ENCODE peak calls at places on chromosomes 12 and 14, in seven cellular contexts. One of them, this sample, is unnamed.
A peak's percentile ranks its signal among the peaks of the same experiment; 100 is the strongest.

GRCh38 chr12:52075409-52075724 is 4.1 kb upstream of the SMIM41 start:
- DNase-seq in aorta: no peak
- DNase-seq in A673: no peak
- DNase-seq in left ventricle myocardium inferior: no peak
- DNase-seq in NCI-H187: no peak
- DNase-seq in T-helper 1 cell: no peak
- DNase-seq in cardiac septum: no peak
- DNase-seq in this sample: no peak

GRCh38 chr14:53792909-53793308 is 163.7 kb downstream of the BMP4 start:
- DNase-seq in aorta: no peak
- DNase-seq in T-helper 1 cell: no peak
- DNase-seq in NCI-H187: no peak
- DNase-seq in A673: no peak
- DNase-seq in left ventricle myocardium inferior: no peak
- DNase-seq in cardiac septum: no peak
- DNase-seq in this sample: no peak

GRCh38 chr12:100794441-100795192 is at the start of gene ANO4:
- DNase-seq in A673: peak; percentile 65
- DNase-seq in left ventricle myocardium inferior: no peak
- DNase-seq in NCI-H187: peak; percentile 61
- DNase-seq in aorta: no peak
- DNase-seq in T-helper 1 cell: no peak
- DNase-seq in cardiac septum: no peak
- DNase-seq in this sample: no peak

GRCh38 chr14:77243853-77244252 is 27.2 kb downstream of the NGB start:
- DNase-seq in cardiac septum: no peak
- DNase-seq in left ventricle myocardium inferior: no peak
- DNase-seq in T-helper 1 cell: no peak
- DNase-seq in aorta: no peak
- DNase-seq in A673: no peak
- DNase-seq in NCI-H187: no peak
- DNase-seq in this sample: no peak

GRCh38 chr12:571795-572531 is 91.3 kb downstream of the NINJ2 start:
- DNase-seq in cardiac septum: peak; percentile 83
- DNase-seq in NCI-H187: no peak
- DNase-seq in aorta: peak; percentile 55
- DNase-seq in left ventricle myocardium inferior: peak; percentile 76
- DNase-seq in T-helper 1 cell: no peak
- DNase-seq in A673: no peak
- DNase-seq in this sample: no peak

GRCh38 chr14:49879683-49880204 is 13.1 kb upstream of the ARF6 start:
- DNase-seq in T-helper 1 cell: peak; percentile 26
- DNase-seq in NCI-H187: peak; percentile 33
- DNase-seq in cardiac septum: no peak
- DNase-seq in A673: peak; percentile 79
- DNase-seq in left ventricle myocardium inferior: no peak
- DNase-seq in aorta: peak; percentile 66
- DNase-seq in this sample: no peak

GRCh38 chr12:132812631-132813305 is 15.9 kb downstream of the GOLGA3 start:
- DNase-seq in NCI-H187: no peak
- DNase-seq in T-helper 1 cell: no peak
- DNase-seq in aorta: no peak
- DNase-seq in left ventricle myocardium inferior: no peak
- DNase-seq in cardiac septum: no peak
- DNase-seq in A673: no peak
- DNase-seq in this sample: no peak

GRCh38 chr14:49619730-49620129 is 696 bp downstream of the RPL36AL start:
- DNase-seq in NCI-H187: no peak
- DNase-seq in A673: no peak
- DNase-seq in left ventricle myocardium inferior: no peak
- DNase-seq in T-helper 1 cell: no peak
- DNase-seq in cardiac septum: no peak
- DNase-seq in aorta: no peak
- DNase-seq in this sample: no peak

GRCh38 chr12:11545438-11546330 is 103.8 kb upstream of the ETV6 start:
- DNase-seq in left ventricle myocardium inferior: no peak
- DNase-seq in A673: peak; percentile 72
- DNase-seq in NCI-H187: no peak
- DNase-seq in cardiac septum: no peak
- DNase-seq in aorta: no peak
- DNase-seq in T-helper 1 cell: peak; percentile 19
- DNase-seq in this sample: no peak

GRCh38 chr12:98574110-98574509 is 19.4 kb upstream of the SLC25A3 start:
- DNase-seq in T-helper 1 cell: no peak
- DNase-seq in aorta: no peak
- DNase-seq in NCI-H187: no peak
- DNase-seq in A673: no peak
- DNase-seq in cardiac septum: no peak
- DNase-seq in left ventricle myocardium inferior: no peak
- DNase-seq in this sample: no peak

GRCh38 chr12:57069522-57069921 is 9.1 kb downstream of the NEMP1 start:
- DNase-seq in NCI-H187: peak; percentile 31
- DNase-seq in A673: peak; percentile 86
- DNase-seq in T-helper 1 cell: peak; percentile 29
- DNase-seq in aorta: peak; percentile 76
- DNase-seq in cardiac septum: no peak
- DNase-seq in left ventricle myocardium inferior: no peak
- DNase-seq in this sample: no peak

GRCh38 chr12:5246196-5246595 is 185.7 kb upstream of the NTF3 start:
- DNase-seq in A673: no peak
- DNase-seq in NCI-H187: no peak
- DNase-seq in T-helper 1 cell: no peak
- DNase-seq in cardiac septum: no peak
- DNase-seq in left ventricle myocardium inferior: no peak
- DNase-seq in aorta: no peak
- DNase-seq in this sample: no peak

GRCh38 chr12:104737682-104738370 is 220.3 kb downstream of the SLC41A2 start:
- DNase-seq in left ventricle myocardium inferior: no peak
- DNase-seq in NCI-H187: peak; percentile 24
- DNase-seq in A673: peak; percentile 10
- DNase-seq in T-helper 1 cell: no peak
- DNase-seq in aorta: no peak
- DNase-seq in cardiac septum: no peak
- DNase-seq in this sample: no peak

GRCh38 chr14:23089498-23090253 is 5.3 kb downstream of the ACIN1 start:
- DNase-seq in A673: no peak
- DNase-seq in NCI-H187: no peak
- DNase-seq in aorta: no peak
- DNase-seq in T-helper 1 cell: no peak
- DNase-seq in cardiac septum: no peak
- DNase-seq in left ventricle myocardium inferior: no peak
- DNase-seq in this sample: no peak

GRCh38 chr14:81890020-81890419 is 356.4 kb upstream of the SEL1L start:
- DNase-seq in NCI-H187: no peak
- DNase-seq in cardiac septum: no peak
- DNase-seq in T-helper 1 cell: no peak
- DNase-seq in aorta: no peak
- DNase-seq in A673: no peak
- DNase-seq in left ventricle myocardium inferior: no peak
- DNase-seq in this sample: no peak

GRCh38 chr14:103021817-103022668 is 35.3 kb downstream of the CDC42BPB start:
- DNase-seq in NCI-H187: no peak
- DNase-seq in A673: no peak
- DNase-seq in aorta: no peak
- DNase-seq in cardiac septum: no peak
- DNase-seq in T-helper 1 cell: no peak
- DNase-seq in left ventricle myocardium inferior: no peak
- DNase-seq in this sample: no peak

GRCh38 chr14:23727566-23728335 is 91.6 kb downstream of the DHRS2 start:
- DNase-seq in aorta: no peak
- DNase-seq in cardiac septum: no peak
- DNase-seq in left ventricle myocardium inferior: no peak
- DNase-seq in A673: peak; percentile 74
- DNase-seq in T-helper 1 cell: no peak
- DNase-seq in NCI-H187: no peak
- DNase-seq in this sample: no peak

GRCh38 chr14:105299654-105300541 is 903 bp downstream of the BRF1 start:
- DNase-seq in aorta: peak; percentile 63
- DNase-seq in cardiac septum: no peak
- DNase-seq in A673: peak; percentile 26
- DNase-seq in left ventricle myocardium inferior: no peak
- DNase-seq in T-helper 1 cell: no peak
- DNase-seq in NCI-H187: no peak
- DNase-seq in this sample: no peak

GRCh38 chr12:91854725-91855124 is 290.9 kb downstream of the BTG1 start:
- DNase-seq in cardiac septum: no peak
- DNase-seq in T-helper 1 cell: no peak
- DNase-seq in NCI-H187: no peak
- DNase-seq in aorta: no peak
- DNase-seq in A673: no peak
- DNase-seq in left ventricle myocardium inferior: no peak
- DNase-seq in this sample: no peak

GRCh38 chr14:95519699-95520098 is 3.2 kb upstream of the SYNE3 start:
- DNase-seq in T-helper 1 cell: peak; percentile 42
- DNase-seq in left ventricle myocardium inferior: peak; percentile 78
- DNase-seq in aorta: peak; percentile 90
- DNase-seq in A673: peak; percentile 88
- DNase-seq in NCI-H187: no peak
- DNase-seq in cardiac septum: peak; percentile 90
- DNase-seq in this sample: peak; percentile 83

GRCh38 chr14:33642641-33643342 is 308.1 kb downstream of the EGLN3 start:
- DNase-seq in cardiac septum: no peak
- DNase-seq in left ventricle myocardium inferior: no peak
- DNase-seq in NCI-H187: no peak
- DNase-seq in T-helper 1 cell: no peak
- DNase-seq in aorta: no peak
- DNase-seq in A673: no peak
- DNase-seq in this sample: no peak

GRCh38 chr12:78060186-78060585 is 229.5 kb downstream of the NAV3 start:
- DNase-seq in NCI-H187: no peak
- DNase-seq in A673: no peak
- DNase-seq in left ventricle myocardium inferior: no peak
- DNase-seq in cardiac septum: no peak
- DNase-seq in aorta: no peak
- DNase-seq in T-helper 1 cell: no peak
- DNase-seq in this sample: no peak

GRCh38 chr12:105485926-105486325 is 155.4 kb downstream of the C12orf75 start:
- DNase-seq in T-helper 1 cell: no peak
- DNase-seq in A673: no peak
- DNase-seq in aorta: no peak
- DNase-seq in NCI-H187: no peak
- DNase-seq in left ventricle myocardium inferior: no peak
- DNase-seq in cardiac septum: no peak
- DNase-seq in this sample: no peak

GRCh38 chr12:14417717-14418116 is 52.2 kb downstream of the ATF7IP start:
- DNase-seq in aorta: peak; percentile 74
- DNase-seq in T-helper 1 cell: peak; percentile 60
- DNase-seq in cardiac septum: peak; percentile 80
- DNase-seq in NCI-H187: no peak
- DNase-seq in A673: peak; percentile 90
- DNase-seq in left ventricle myocardium inferior: peak; percentile 43
- DNase-seq in this sample: no peak

GRCh38 chr12:34338751-34339150 is 316.5 kb downstream of the ALG10 start:
- DNase-seq in left ventricle myocardium inferior: no peak
- DNase-seq in T-helper 1 cell: no peak
- DNase-seq in aorta: no peak
- DNase-seq in NCI-H187: no peak
- DNase-seq in A673: no peak
- DNase-seq in cardiac septum: no peak
- DNase-seq in this sample: no peak

GRCh38 chr12:1966561-1967211 is 37.6 kb downstream of the DCP1B start:
- DNase-seq in left ventricle myocardium inferior: no peak
- DNase-seq in cardiac septum: no peak
- DNase-seq in aorta: no peak
- DNase-seq in T-helper 1 cell: no peak
- DNase-seq in A673: peak; percentile 14
- DNase-seq in NCI-H187: no peak
- DNase-seq in this sample: no peak

GRCh38 chr14:105387530-105387922 is 10.8 kb upstream of the TEX22 start:
- DNase-seq in aorta: peak; percentile 41
- DNase-seq in left ventricle myocardium inferior: no peak
- DNase-seq in cardiac septum: no peak
- DNase-seq in NCI-H187: no peak
- DNase-seq in T-helper 1 cell: no peak
- DNase-seq in A673: no peak
- DNase-seq in this sample: no peak

GRCh38 chr12:7588703-7589329 is 76.9 kb downstream of the APOBEC1 start:
- DNase-seq in cardiac septum: no peak
- DNase-seq in T-helper 1 cell: no peak
- DNase-seq in left ventricle myocardium inferior: no peak
- DNase-seq in A673: peak; percentile 91
- DNase-seq in NCI-H187: no peak
- DNase-seq in aorta: peak; percentile 52
- DNase-seq in this sample: no peak

GRCh38 chr14:76947078-76947837 is 81.2 kb downstream of the IRF2BPL start:
- DNase-seq in A673: peak; percentile 98
- DNase-seq in T-helper 1 cell: peak; percentile 72
- DNase-seq in left ventricle myocardium inferior: peak; percentile 90
- DNase-seq in cardiac septum: peak; percentile 93
- DNase-seq in NCI-H187: peak; percentile 94
- DNase-seq in aorta: peak; percentile 96
- DNase-seq in this sample: peak; percentile 84

GRCh38 chr12:46266382-46266791 is 2.5 kb downstream of the SLC38A1 start:
- DNase-seq in T-helper 1 cell: peak; percentile 26
- DNase-seq in left ventricle myocardium inferior: no peak
- DNase-seq in A673: peak; percentile 47
- DNase-seq in NCI-H187: no peak
- DNase-seq in aorta: no peak
- DNase-seq in cardiac septum: no peak
- DNase-seq in this sample: no peak

GRCh38 chr12:25089738-25090137 is 105.2 kb downstream of the DNAI7 start:
- DNase-seq in A673: no peak
- DNase-seq in left ventricle myocardium inferior: no peak
- DNase-seq in T-helper 1 cell: no peak
- DNase-seq in aorta: no peak
- DNase-seq in NCI-H187: no peak
- DNase-seq in cardiac septum: no peak
- DNase-seq in this sample: no peak

GRCh38 chr14:65373671-65374039 is 38.9 kb upstream of the FUT8 start:
- DNase-seq in aorta: no peak
- DNase-seq in NCI-H187: no peak
- DNase-seq in cardiac septum: no peak
- DNase-seq in A673: no peak
- DNase-seq in T-helper 1 cell: no peak
- DNase-seq in left ventricle myocardium inferior: no peak
- DNase-seq in this sample: no peak

GRCh38 chr12:94073441-94074051 is 74.8 kb upstream of the PLXNC1 start:
- DNase-seq in left ventricle myocardium inferior: peak; percentile 54
- DNase-seq in aorta: no peak
- DNase-seq in NCI-H187: no peak
- DNase-seq in cardiac septum: no peak
- DNase-seq in A673: no peak
- DNase-seq in T-helper 1 cell: no peak
- DNase-seq in this sample: no peak

GRCh38 chr14:32206552-32206951 is 3.5 kb upstream of the RNU6-8 start:
- DNase-seq in aorta: no peak
- DNase-seq in NCI-H187: no peak
- DNase-seq in A673: no peak
- DNase-seq in cardiac septum: no peak
- DNase-seq in T-helper 1 cell: no peak
- DNase-seq in left ventricle myocardium inferior: no peak
- DNase-seq in this sample: no peak

GRCh38 chr14:60738843-60739508 is 4.4 kb downstream of the MNAT1 start:
- DNase-seq in cardiac septum: no peak
- DNase-seq in aorta: no peak
- DNase-seq in T-helper 1 cell: no peak
- DNase-seq in NCI-H187: no peak
- DNase-seq in A673: no peak
- DNase-seq in left ventricle myocardium inferior: no peak
- DNase-seq in this sample: no peak

GRCh38 chr12:74229671-74230070 is 308.0 kb upstream of the ATXN7L3B start:
- DNase-seq in NCI-H187: no peak
- DNase-seq in T-helper 1 cell: no peak
- DNase-seq in A673: no peak
- DNase-seq in aorta: no peak
- DNase-seq in left ventricle myocardium inferior: no peak
- DNase-seq in cardiac septum: no peak
- DNase-seq in this sample: no peak

GRCh38 chr12:39872425-39872824 is 233.5 kb downstream of the SLC2A13 start:
- DNase-seq in cardiac septum: no peak
- DNase-seq in NCI-H187: no peak
- DNase-seq in aorta: no peak
- DNase-seq in T-helper 1 cell: no peak
- DNase-seq in left ventricle myocardium inferior: no peak
- DNase-seq in A673: no peak
- DNase-seq in this sample: no peak

GRCh38 chr12:52033506-52034258 is 17.6 kb upstream of the NR4A1 start:
- DNase-seq in NCI-H187: no peak
- DNase-seq in aorta: no peak
- DNase-seq in cardiac septum: no peak
- DNase-seq in A673: no peak
- DNase-seq in left ventricle myocardium inferior: no peak
- DNase-seq in T-helper 1 cell: no peak
- DNase-seq in this sample: no peak